ENCODE peak calls at places on chromosomes 11 and 22, in seven cellular contexts. D is HCT116; V is effector memory CD4-positive, alpha-beta T cell; Q is GM23248; W is IMR-90; T is ovary; P is lung. R is an unnamed sample.
A peak's percentile ranks its signal among the peaks of the same experiment; 100 is the strongest.

GRCh38 chr11:130151196-130151595 is 8.4 kb upstream of the ST14 start:
- DNase-seq in Q (no peak), P (no peak), V (no peak), D (no peak), T (no peak), W (no peak), R (no peak)

GRCh38 chr11:93822359-93822758 is 28.1 kb downstream of the VSTM5 start:
- DNase-seq in V (no peak), W (no peak), T (no peak), D (no peak), P (no peak), Q (peak; percentile 16), R (no peak)

GRCh38 chr11:128482512-128483191 is 104.7 kb downstream of the ETS1 start:
- DNase-seq in D (no peak), P (no peak), T (no peak), Q (peak; percentile 76), W (peak; percentile 46), V (no peak), R (peak; percentile 57)

GRCh38 chr11:36311926-36312592 is 16.0 kb downstream of the PRR5L start:
- DNase-seq in T (no peak), D (no peak), P (no peak), Q (peak; percentile 12), W (peak; percentile 5), V (no peak), R (no peak)

GRCh38 chr11:75200051-75200450 is 40.5 kb upstream of the TPBGL start:
- DNase-seq in Q (no peak), D (no peak), P (no peak), T (no peak), W (no peak), V (no peak), R (no peak)

GRCh38 chr22:22919041-22919440 is 31.4 kb downstream of the IGLL5 start:
- DNase-seq in Q (no peak), P (no peak), W (no peak), D (no peak), T (no peak), V (no peak), R (no peak)

GRCh38 chr11:107457205-107457557 is 444 bp downstream of the CWF19L2 start:
- DNase-seq in Q (peak; percentile 51), V (no peak), P (no peak), T (no peak), D (no peak), W (peak; percentile 1), R (no peak)

GRCh38 chr11:6747097-6747662 is 24.6 kb downstream of the OR2AG2 start:
- DNase-seq in D (no peak), W (no peak), P (no peak), Q (no peak), V (no peak), T (no peak), R (no peak)

GRCh38 chr22:17260950-17261349 is 41.7 kb upstream of the ADA2 start:
- DNase-seq in Q (no peak), V (no peak), P (no peak), W (no peak), T (no peak), D (no peak), R (no peak)

GRCh38 chr11:82986491-82986890 is 85.0 kb downstream of the DDIAS start:
- DNase-seq in W (no peak), P (no peak), Q (no peak), D (no peak), T (no peak), V (no peak), R (no peak)

GRCh38 chr11:2807801-2808241 is 77.8 kb downstream of the CDKN1C start:
- DNase-seq in T (peak; percentile 43), P (no peak), W (no peak), V (no peak), Q (no peak), D (no peak), R (no peak)

GRCh38 chr11:64881476-64881875 is 3.1 kb upstream of the EHD1 start:
- DNase-seq in P (no peak), D (no peak), W (no peak), Q (no peak), T (no peak), V (no peak), R (no peak)

GRCh38 chr11:10302744-10303557 is 1.9 kb upstream of the ADM start:
- DNase-seq in P (peak; percentile 86), W (peak; percentile 59), D (no peak), T (peak; percentile 92), Q (peak; percentile 88), V (peak; percentile 54), R (peak; percentile 62)

GRCh38 chr11:130170345-130170744 is 10.8 kb downstream of the ST14 start:
- DNase-seq in V (no peak), D (no peak), P (no peak), W (no peak), Q (no peak), T (no peak), R (no peak)

GRCh38 chr11:19076744-19077589 is 16.4 kb upstream of the MRGPRX2 start:
- DNase-seq in P (peak; percentile 62), Q (peak; percentile 57), D (peak; percentile 31), V (peak; percentile 7), T (peak; percentile 29), W (peak; percentile 19), R (peak; percentile 39)

GRCh38 chr11:35897019-35897418 is 46.8 kb upstream of the LDLRAD3 start:
- DNase-seq in T (no peak), Q (no peak), D (no peak), W (no peak), V (no peak), P (no peak), R (no peak)

DNA sequence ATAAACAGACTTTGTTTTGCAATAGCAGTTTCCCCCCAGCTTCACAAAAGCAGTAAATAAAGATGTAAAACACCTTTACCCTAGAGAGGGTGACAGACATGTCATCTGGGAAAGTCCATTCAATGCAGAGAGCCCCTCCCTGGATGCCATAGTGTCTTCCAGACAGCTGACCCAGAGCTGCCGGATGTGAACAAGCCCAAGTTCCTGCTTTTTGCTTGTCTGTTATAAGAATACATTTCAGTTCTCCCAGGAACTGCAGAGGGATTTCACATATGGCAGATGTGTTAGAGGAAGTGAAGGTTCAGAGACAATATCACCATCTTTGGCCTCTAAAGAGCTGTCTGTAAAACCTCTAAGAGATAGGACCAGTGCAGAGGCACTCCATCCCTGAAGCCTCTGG is 48.9 kb downstream of the RELT start:
- DNase-seq in Q (no peak), P (no peak), T (no peak), D (no peak), V (no peak), W (no peak), R (no peak)
- H3K27ac ChIP-seq in Q (no peak overlapping the region), P (no peak overlapping the region), T (no peak overlapping the region), D (no peak overlapping the region), V (no peak overlapping the region), W (no peak overlapping the region), R (no peak overlapping the region)

GRCh38 chr11:78418584-78419211 is 1.1 kb upstream of the GAB2 start:
- DNase-seq in P (no peak), T (no peak), V (no peak), Q (peak; percentile 32), D (no peak), W (peak; percentile 27), R (no peak)

GRCh38 chr11:78417888-78418583 is 416 bp upstream of the GAB2 start:
- DNase-seq in P (peak; percentile 77), V (peak; percentile 62), D (peak; percentile 32), T (peak; percentile 85), W (peak; percentile 69), Q (peak; percentile 92), R (peak; percentile 85)

GRCh38 chr11:78420796-78421209 is 3.2 kb upstream of the GAB2 start:
- DNase-seq in Q (peak; percentile 80), D (no peak), V (no peak), P (peak; percentile 49), T (peak; percentile 74), W (peak; percentile 85), R (no peak)

GRCh38 chr11:78420255-78420764 is 2.7 kb upstream of the GAB2 start:
- DNase-seq in T (peak; percentile 86), W (peak; percentile 88), D (no peak), V (no peak), Q (peak; percentile 85), P (peak; percentile 65), R (peak; percentile 16)

DNA sequence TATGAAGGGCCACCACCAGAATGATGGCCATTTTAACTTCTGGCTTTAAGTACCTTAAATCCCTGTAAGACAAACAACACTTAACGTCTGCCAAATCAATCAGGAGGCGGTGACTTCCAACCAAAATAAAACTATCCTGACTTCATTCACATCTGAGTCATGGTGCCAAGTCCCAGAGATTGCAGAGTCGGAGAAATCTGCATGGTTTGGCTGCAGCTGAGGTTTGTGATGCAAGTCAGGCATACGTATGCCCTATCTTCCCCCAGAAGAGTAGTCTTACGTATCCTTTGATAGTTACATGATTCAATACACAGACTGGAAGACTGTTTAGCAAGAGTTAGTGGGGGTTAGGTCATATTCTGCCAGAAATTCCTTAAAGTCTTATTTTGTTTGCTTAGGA is 1.7 kb upstream of the GAB2 start:
- DNase-seq in V (no peak), D (no peak), P (peak; percentile 56), W (peak; percentile 99), T (peak; percentile 81), Q (peak; percentile 97), R (no peak)
- H3K27ac ChIP-seq in V (no peak overlapping the region), D (no peak overlapping the region), P (peak overlapping the region; percentile 69), W (peak overlapping the region; percentile 75), T (peak overlapping the region; percentile 3), Q (peak overlapping the region; percentile 78), R (no peak overlapping the region)

DNA sequence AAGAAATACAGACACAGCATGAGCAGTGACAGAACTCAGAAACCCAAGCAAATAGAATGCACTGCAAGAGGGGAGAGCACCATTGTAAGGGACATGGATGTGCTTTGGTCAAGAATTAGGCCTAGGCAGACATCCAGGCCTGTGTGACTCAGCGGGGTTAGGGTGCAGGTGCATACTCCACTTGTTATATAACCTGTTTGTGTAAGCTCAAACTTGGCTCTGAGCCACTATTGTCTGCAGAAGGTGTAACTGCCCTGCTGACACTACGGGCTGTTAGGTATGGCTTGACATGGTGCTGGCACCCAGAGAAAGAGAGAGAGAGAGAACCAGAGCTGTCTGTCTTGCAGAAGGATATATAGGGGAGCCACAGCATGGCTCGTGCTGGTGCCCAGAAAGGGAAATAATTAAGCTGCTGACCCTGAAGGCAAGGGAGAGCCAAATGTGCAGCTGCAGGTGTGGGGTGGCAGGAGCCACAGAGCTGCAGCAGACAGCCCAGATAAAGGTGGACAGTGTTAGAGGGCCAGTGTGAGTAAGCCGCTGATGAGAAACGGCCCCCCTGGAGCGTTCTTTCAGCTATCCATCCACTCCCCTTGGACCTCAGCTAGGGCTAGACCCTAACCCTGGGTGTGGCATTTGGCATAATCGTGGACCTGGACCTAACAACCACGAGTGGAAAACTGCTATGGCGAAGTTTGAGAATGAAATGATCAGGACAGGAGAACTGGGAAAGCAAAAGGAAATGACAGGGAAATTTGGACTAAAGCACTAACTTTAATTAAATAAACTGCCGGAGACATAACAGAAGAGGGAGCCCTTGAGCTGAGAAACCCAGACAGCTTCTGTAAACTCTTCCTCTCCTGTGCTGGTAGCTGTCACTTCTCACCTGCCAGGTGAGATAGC is 253.0 kb upstream of the CCDC179 start:
- DNase-seq in T (no peak), Q (peak; percentile 64), D (no peak), W (peak; percentile 63), V (no peak), P (no peak), R (no peak)
- H3K27ac ChIP-seq in T (no peak overlapping the region), Q (no peak overlapping the region), D (no peak overlapping the region), W (peak overlapping the region; percentile 75), V (no peak overlapping the region), P (no peak overlapping the region), R (no peak overlapping the region)

DNA sequence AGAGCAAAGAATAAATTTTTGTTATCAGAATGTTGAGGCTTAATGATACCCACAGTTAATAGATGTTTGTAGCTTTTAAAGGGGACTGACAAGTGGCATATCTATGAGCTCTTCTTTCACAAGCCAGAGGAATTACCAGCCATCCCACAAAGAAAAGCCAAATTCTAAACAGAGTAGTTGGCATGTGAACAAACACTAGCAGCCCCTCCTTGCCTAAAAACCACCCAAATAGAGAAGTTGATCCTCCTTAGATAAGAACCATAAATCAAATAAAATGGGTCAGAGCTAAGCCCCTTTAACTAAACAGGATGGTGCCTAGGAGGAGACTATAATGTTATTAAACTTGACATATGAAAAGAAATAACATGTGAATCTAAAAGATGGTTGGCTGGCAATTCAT is 11.4 kb downstream of the LPXN start:
- DNase-seq in V (no peak), P (no peak), T (no peak), D (no peak), W (no peak), Q (peak; percentile 13), R (no peak)
- H3K27ac ChIP-seq in V (no peak overlapping the region), P (no peak overlapping the region), T (no peak overlapping the region), D (no peak overlapping the region), W (no peak overlapping the region), Q (peak overlapping the region; percentile 98), R (no peak overlapping the region)